ENCODE peak calls at places on chromosomes 13 and 19, in seven cellular contexts. T, P, F, A, G, E and W are unnamed samples.

GRCh38 chr13:19817106-19817505 is 34.4 kb upstream of the PSPC1 start:
- DNase-seq in F (no peak), T (no peak), E (no peak), A (no peak), G (no peak), P (no peak), W (no peak)

GRCh38 chr13:23427342-23428182 is 5.9 kb downstream of the SACS start:
- DNase-seq in F (peak), T (no peak), A (no peak), P (peak), E (peak), G (peak), W (peak)

GRCh38 chr19:768424-768823 is 17.5 kb downstream of the MISP start:
- DNase-seq in A (no peak), G (peak), P (no peak), F (peak), T (no peak), E (no peak), W (peak)

GRCh38 chr13:43054803-43055802 is 31.7 kb downstream of the DNAJC15 start:
- DNase-seq in T (no peak), P (peak), F (peak), E (peak), A (no peak), G (peak), W (peak)

GRCh38 chr19:32550666-32551065 is 30.3 kb upstream of the PDCD5 start:
- DNase-seq in A (no peak), G (no peak), F (no peak), T (no peak), E (no peak), P (no peak), W (no peak)

GRCh38 chr19:55483681-55484361 is 1.2 kb upstream of the NAT14 start:
- DNase-seq in F (no peak), T (no peak), E (no peak), G (no peak), A (no peak), P (no peak), W (no peak)

GRCh38 chr13:94065741-94066140 is 413.7 kb downstream of the DCT start:
- DNase-seq in A (no peak), G (peak), E (no peak), F (no peak), T (no peak), P (no peak), W (no peak)

GRCh38 chr19:33329727-33330126 is 27.4 kb upstream of the CEBPA start:
- DNase-seq in T (no peak), E (no peak), G (no peak), P (no peak), A (no peak), F (no peak), W (no peak)

GRCh38 chr13:30125422-30126073 is 181.8 kb downstream of the KATNAL1 start:
- DNase-seq in E (peak), G (peak), F (peak), T (no peak), A (peak), P (peak), W (peak)

GRCh38 chr19:19591133-19591825 is 27.2 kb downstream of the PBX4 start:
- DNase-seq in E (peak), T (no peak), A (peak), G (peak), P (no peak), F (peak), W (peak)

GRCh38 chr19:911197-912033 is 1.6 kb downstream of the R3HDM4 start:
- DNase-seq in T (no peak), A (no peak), E (no peak), F (no peak), G (no peak), P (no peak), W (no peak)

GRCh38 chr13:67877031-67877430 is 646.9 kb upstream of the PCDH9 start:
- DNase-seq in A (no peak), F (no peak), G (no peak), E (no peak), P (no peak), T (no peak), W (no peak)

GRCh38 chr19:31387662-31388175 is 38.5 kb upstream of the TSHZ3 start:
- DNase-seq in E (no peak), P (no peak), G (no peak), T (no peak), A (no peak), F (no peak), W (no peak)

GRCh38 chr13:89955773-89956172 is 1391.7 kb upstream of the MIR17HG start:
- DNase-seq in T (no peak), E (no peak), F (no peak), P (no peak), A (no peak), G (no peak), W (no peak)

GRCh38 chr19:2426661-2427322 is 594 bp downstream of the TIMM13 start:
- DNase-seq in P (no peak), G (peak), F (peak), E (peak), T (no peak), A (no peak), W (peak)

GRCh38 chr19:30089086-30089665 is 147.1 kb downstream of the URI1 start:
- DNase-seq in A (no peak), F (no peak), T (no peak), G (no peak), P (no peak), E (no peak), W (no peak)

GRCh38 chr13:48155850-48156249 is 60.9 kb upstream of the MED4 start:
- DNase-seq in T (no peak), E (no peak), P (no peak), A (no peak), F (peak), G (peak), W (peak)

GRCh38 chr19:54209748-54210494 is 9.3 kb downstream of the RPS9 start:
- DNase-seq in P (peak), T (peak), G (peak), A (peak), E (peak), F (peak), W (peak)

GRCh38 chr13:40464349-40464748 is 202.1 kb downstream of the FOXO1 start:
- DNase-seq in T (no peak), E (no peak), F (no peak), G (no peak), A (no peak), P (no peak), W (no peak)

GRCh38 chr19:46776927-46777911 is 11.2 kb downstream of the SLC1A5 start:
- DNase-seq in G (no peak), F (peak), E (no peak), A (no peak), T (no peak), P (no peak), W (no peak)

GRCh38 chr19:30719189-30719990 is 347.2 kb downstream of the ZNF536 start:
- DNase-seq in E (no peak), T (peak), F (peak), A (no peak), G (no peak), P (peak), W (peak)

GRCh38 chr13:76438050-76438449 is 448.2 kb downstream of the KCTD12 start:
- DNase-seq in A (no peak), G (peak), F (no peak), T (no peak), E (no peak), P (no peak), W (no peak)

GRCh38 chr13:72208112-72208645 is 341.2 kb upstream of the DACH1 start:
- DNase-seq in F (no peak), G (no peak), P (no peak), E (no peak), T (no peak), A (no peak), W (no peak)

GRCh38 chr19:39566064-39566463 is 26.1 kb upstream of the EID2 start:
- DNase-seq in E (no peak), P (no peak), A (no peak), F (no peak), G (no peak), T (no peak), W (no peak)

GRCh38 chr13:72458701-72459100 is 268.7 kb downstream of the MZT1 start:
- DNase-seq in P (no peak), E (no peak), T (no peak), F (no peak), A (no peak), G (no peak), W (no peak)

GRCh38 chr13:50572129-50572528 is 271.4 kb downstream of the DLEU7 start:
- DNase-seq in F (no peak), T (no peak), E (no peak), P (no peak), A (no peak), G (no peak), W (no peak)
- TF ChIP-seq POLR2A in F (no peak), T (no peak), E (no peak), P (no peak), A (no peak), G (no peak), W (no peak)

DNA sequence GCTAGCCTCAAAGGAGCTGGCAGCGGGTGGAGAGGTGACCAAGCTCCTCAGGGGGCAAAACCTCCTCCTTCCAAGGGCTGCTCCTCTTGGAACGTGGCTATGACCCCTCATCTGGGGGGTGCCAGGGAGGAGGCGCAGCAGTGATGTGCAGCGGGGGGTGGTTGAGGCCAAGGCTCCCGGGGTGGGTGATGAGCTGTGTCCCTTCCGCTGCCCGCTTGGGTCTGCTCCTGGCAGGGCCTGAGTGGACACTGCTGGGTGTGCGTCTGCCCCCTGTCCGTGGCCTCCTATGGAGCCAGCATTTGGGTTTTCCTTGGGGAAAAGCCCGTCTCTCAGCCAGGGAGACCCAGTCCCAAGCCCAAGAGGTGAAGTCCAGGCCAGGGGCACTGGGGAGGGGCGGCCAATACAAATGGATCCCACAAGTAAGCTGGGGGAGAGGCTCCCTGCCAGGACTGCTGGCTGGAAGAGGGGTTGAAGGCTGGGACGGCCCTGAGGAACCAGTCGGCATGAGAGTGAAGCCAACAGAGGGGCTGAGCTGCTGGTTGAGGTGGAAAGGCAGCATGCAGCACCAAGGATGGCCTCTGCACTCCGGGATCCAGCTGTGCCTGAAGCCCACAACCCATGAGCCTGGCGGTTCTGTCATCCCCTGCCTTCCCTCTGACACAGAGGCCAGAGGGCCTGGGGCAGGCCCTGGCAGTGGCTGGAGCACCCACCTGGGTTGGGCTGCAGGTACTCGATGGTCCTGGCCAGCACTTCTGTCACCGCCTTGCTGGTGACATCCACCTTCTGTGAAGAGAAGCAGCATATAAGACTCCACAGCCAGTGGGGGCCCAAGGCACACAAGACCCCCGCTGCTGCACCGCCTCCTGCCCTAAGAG is 22.7 kb downstream of the MPND start:
- DNase-seq in F (no peak), P (no peak), E (no peak), T (no peak), A (no peak), G (no peak), W (no peak)
- TF ChIP-seq POLR2A in F (no peak), P (no peak), E (peak), T (no peak), A (no peak), G (no peak), W (no peak)

DNA sequence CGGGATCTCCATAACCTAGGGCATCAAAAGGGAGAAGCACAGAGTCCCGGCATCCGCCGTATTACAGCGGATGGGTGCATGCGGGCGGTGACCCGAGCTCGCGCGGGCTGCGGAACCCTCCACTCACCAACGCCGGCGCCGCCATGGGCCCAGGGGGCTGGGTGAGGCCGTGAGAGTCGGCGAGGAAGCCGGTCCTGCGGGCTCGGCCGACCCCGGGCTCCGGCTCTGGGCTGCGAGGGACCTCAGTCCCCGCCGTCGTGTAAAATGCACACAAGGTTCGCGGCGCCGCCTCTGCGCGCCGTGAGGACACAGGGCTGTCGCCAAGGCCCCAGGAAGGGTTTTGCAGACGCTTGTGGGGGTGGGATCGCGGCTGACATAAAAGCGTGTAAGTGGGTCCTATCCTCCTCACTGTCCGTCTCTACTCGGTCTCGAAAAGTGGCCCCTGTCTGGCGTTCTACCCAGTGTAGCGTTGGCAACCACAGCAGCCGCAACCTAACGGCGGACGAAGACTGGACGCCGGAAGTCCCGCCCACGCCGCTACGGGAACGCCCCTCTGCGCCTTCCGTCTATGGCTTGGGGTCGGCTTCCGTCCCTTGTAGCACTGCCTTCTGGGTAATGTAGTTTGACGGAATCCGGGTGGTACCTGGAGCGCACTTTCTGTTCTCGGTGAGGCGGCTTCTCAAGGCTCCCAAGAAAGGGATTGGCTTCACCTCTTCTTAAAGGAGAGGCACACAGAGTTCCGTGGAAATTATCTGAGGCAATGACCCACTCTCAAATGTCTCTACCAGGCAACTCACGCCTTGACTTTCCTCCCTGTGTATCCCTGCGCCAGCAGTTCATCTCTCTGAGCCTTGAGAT is at the start of gene ZNF599:
- DNase-seq in E (peak), P (peak), G (peak), F (peak), A (peak), T (peak), W (peak)
- TF ChIP-seq POLR2A in E (peak), P (peak), G (peak), F (peak), A (no peak), T (no peak), W (peak)

DNA sequence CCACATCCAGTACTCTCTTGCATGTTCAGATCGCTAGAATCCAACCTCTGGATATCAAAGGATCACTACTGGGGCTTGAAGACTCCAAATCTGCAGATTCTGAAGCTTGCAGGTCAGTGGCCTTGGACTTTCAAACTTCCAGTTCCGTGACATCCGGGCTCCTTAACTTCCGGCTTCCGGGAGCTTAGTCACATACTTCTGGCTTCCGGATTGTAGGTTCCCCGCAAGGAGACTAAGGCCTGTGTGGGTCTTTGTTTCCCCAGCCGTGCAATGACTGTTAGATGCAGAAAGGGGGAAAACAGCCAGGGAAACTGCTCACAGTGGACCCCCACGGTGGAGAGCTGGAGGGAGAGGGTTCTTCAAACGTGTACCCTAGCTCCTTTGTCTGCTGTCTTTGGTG is 41.4 kb downstream of the ZNF333 start:
- DNase-seq in G (no peak), P (no peak), T (no peak), F (peak), E (peak), A (no peak), W (peak)
- TF ChIP-seq POLR2A in G (no peak), P (no peak), T (no peak), F (no peak), E (no peak), A (no peak), W (no peak)

DNA sequence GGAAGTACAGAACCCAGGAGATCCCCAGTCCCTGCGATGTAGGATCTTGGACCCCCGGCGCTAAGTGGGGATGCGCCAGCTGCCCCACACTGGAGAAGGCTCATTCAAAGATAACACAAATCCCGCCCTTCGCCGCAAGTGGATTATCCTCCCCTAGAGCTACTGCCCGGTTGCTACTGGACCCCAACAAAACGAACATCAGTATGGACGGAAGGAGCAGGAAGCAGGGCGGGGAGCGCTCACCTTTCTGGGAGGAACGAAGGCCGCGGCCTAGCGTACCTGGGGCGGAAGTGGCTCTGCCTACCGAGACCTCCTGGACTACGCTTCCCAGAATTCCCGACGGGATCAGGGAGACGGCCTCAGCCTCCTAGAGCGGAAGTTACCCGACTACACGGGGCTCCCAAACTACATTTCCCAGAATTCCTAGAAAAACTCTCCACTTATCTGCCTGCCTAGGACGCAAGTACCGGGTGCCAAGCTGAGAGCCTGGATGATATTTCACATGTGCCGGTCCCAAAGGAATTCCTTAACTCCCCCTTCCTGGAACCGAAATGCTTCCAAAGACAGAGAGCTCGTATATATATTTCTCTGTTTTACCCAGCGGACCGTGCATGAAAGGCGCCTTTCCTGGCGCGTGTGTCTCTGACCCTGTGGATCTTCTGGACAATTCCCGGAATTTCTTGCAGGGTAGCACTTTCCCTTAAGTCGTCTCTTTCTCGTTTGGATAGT is at the start of gene ZNF112:
- DNase-seq in G (peak), A (peak), E (peak), P (peak), T (peak), F (peak), W (peak)
- TF ChIP-seq POLR2A in G (peak), A (no peak), E (peak), P (no peak), T (no peak), F (peak), W (peak)